ENCODE peak calls at places on chromosomes 2 and 18, in five cellular contexts. G is naive thymus-derived CD4-positive, alpha-beta T cell; M is fibroblast of mammary gland; E is K562; C is heart right ventricle. T is an unnamed sample.

GRCh38 chr2:169493360-169493759 is 14.1 kb downstream of the BBS5 start:
- DNase-seq in G (no peak), M (no peak), E (no peak), C (no peak), T (no peak)

GRCh38 chr2:173240083-173240482 is 114.6 kb upstream of the CDCA7 start:
- DNase-seq in G (no peak), M (no peak), E (no peak), C (no peak), T (no peak)

GRCh38 chr2:67522154-67522553 is 125.0 kb downstream of the ETAA1 start:
- DNase-seq in G (no peak), M (no peak), E (no peak), C (no peak), T (no peak)

GRCh38 chr2:39778775-39779751 is at the start of gene THUMPD2:
- DNase-seq in G (peak; percentile 45), M (peak; percentile 63), E (peak; percentile 82), C (peak; percentile 81), T (peak; percentile 65)

GRCh38 chr2:240811346-240812300 is 8.4 kb downstream of the KIF1A start:
- DNase-seq in G (no peak), M (no peak), E (no peak), C (no peak), T (no peak)

GRCh38 chr2:217822296-217823252 is 180.2 kb downstream of the TNS1 start:
- DNase-seq in G (no peak), M (no peak), E (no peak), C (no peak), T (no peak)

GRCh38 chr2:68193774-68194372 is 36.2 kb downstream of the PNO1 start:
- DNase-seq in G (no peak), M (peak; percentile 86), E (no peak), C (no peak), T (peak; percentile 66)

GRCh38 chr18:48638896-48639771 is 100.3 kb downstream of the CTIF start:
- DNase-seq in G (no peak), M (no peak), E (no peak), C (no peak), T (no peak)

GRCh38 chr2:217356795-217357194 is 496.9 kb upstream of the TNP1 start:
- DNase-seq in G (no peak), M (no peak), E (no peak), C (no peak), T (no peak)

GRCh38 chr2:122163596-122163995 is 408.1 kb downstream of the TSN start:
- DNase-seq in G (no peak), M (no peak), E (no peak), C (no peak), T (no peak)

GRCh38 chr18:57668021-57668420 is 46.4 kb upstream of the NARS1 start:
- DNase-seq in G (no peak), M (no peak), E (peak; percentile 23), C (no peak), T (no peak)

GRCh38 chr18:49922228-49922627 is 108.9 kb upstream of the ACAA2 start:
- DNase-seq in G (no peak), M (no peak), E (no peak), C (no peak), T (no peak)

GRCh38 chr2:206163251-206163880 is 3.7 kb downstream of the EEF1B2 start:
- DNase-seq in G (no peak), M (peak; percentile 11), E (no peak), C (no peak), T (no peak)

GRCh38 chr2:239106314-239106908 is 258.5 kb downstream of the TWIST2 start:
- DNase-seq in G (no peak), M (peak; percentile 65), E (peak; percentile 34), C (peak; percentile 44), T (peak; percentile 48)

GRCh38 chr18:2882201-2882600 is 35.4 kb downstream of the EMILIN2 start:
- DNase-seq in G (no peak), M (no peak), E (no peak), C (no peak), T (no peak)

GRCh38 chr2:150450765-150451164 is 36.7 kb downstream of the RND3 start:
- DNase-seq in G (no peak), M (peak; percentile 42), E (no peak), C (no peak), T (no peak)

GRCh38 chr18:22822024-22822423 is 111.1 kb upstream of the RBBP8 start:
- DNase-seq in G (no peak), M (peak; percentile 59), E (no peak), C (no peak), T (peak; percentile 90)

GRCh38 chr2:45154144-45154543 is 144.9 kb upstream of the SIX2 start:
- DNase-seq in G (no peak), M (no peak), E (no peak), C (no peak), T (no peak)

GRCh38 chr18:41073372-41073954 is 881.6 kb upstream of the PIK3C3 start:
- DNase-seq in G (no peak), M (peak; percentile 62), E (no peak), C (no peak), T (peak; percentile 85)

GRCh38 chr2:96859681-96860064 is 1.9 kb upstream of the ANKRD39 start:
- DNase-seq in G (no peak), M (no peak), E (no peak), C (no peak), T (no peak)

GRCh38 chr2:176002684-176003225 is 688 bp upstream of the LNPK start:
- DNase-seq in G (no peak), M (peak; percentile 47), E (peak; percentile 58), C (no peak), T (peak; percentile 36)

GRCh38 chr18:29616885-29617284 is 1425.7 kb downstream of the DSC3 start:
- DNase-seq in G (no peak), M (no peak), E (no peak), C (no peak), T (no peak)

GRCh38 chr2:25283921-25284320 is 57.8 kb downstream of the DNMT3A start:
- DNase-seq in G (no peak), M (no peak), E (no peak), C (no peak), T (no peak)

GRCh38 chr2:228700638-228701037 is 519.2 kb upstream of the SPHKAP start:
- DNase-seq in G (no peak), M (peak; percentile 75), E (no peak), C (no peak), T (peak; percentile 87)

GRCh38 chr2:144015655-144016245 is 504.2 kb downstream of the ZEB2 start:
- DNase-seq in G (no peak), M (peak; percentile 95), E (no peak), C (no peak), T (peak; percentile 85)

GRCh38 chr2:226985227-226985946 is 149.5 kb downstream of the RHBDD1 start:
- DNase-seq in G (peak; percentile 35), M (peak; percentile 83), E (peak; percentile 25), C (no peak), T (peak; percentile 80)

DNA sequence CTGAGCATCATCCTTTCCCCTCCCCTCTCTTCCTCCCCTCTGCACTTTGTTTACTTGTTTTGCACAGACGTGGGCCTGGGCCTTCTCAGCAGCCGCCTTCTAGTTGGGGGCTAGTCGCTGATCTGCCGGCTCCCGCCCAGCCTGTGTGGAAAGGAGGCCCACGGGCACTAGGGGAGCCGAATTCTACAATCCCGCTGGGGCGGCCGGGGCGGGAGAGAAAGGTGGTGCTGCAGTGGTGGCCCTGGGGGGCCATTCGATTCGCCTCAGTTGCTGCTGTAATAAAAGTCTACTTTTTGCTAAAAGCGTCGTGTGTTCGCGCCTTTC is 261 bp upstream of the KRTCAP3 start:
- DNase-seq in G (no peak), M (no peak), E (no peak), C (no peak), T (no peak)
- H3K4me3 ChIP-seq in G (no peak overlapping the region), M (no peak overlapping the region), E (no peak overlapping the region), C (no peak overlapping the region), T (no peak overlapping the region)

GRCh38 chr2:178325268-178325667 is 125.7 kb downstream of the PRKRA start:
- DNase-seq in G (no peak), M (no peak), E (no peak), C (no peak), T (no peak)

GRCh38 chr2:178322068-178322467 is 127.8 kb downstream of the OSBPL6 start:
- DNase-seq in G (no peak), M (no peak), E (no peak), C (no peak), T (no peak)

GRCh38 chr2:178328037-178328436 is 122.9 kb downstream of the PRKRA start:
- DNase-seq in G (no peak), M (peak; percentile 49), E (no peak), C (no peak), T (peak; percentile 67)

GRCh38 chr2:178327516-178327915 is 123.5 kb downstream of the PRKRA start:
- DNase-seq in G (no peak), M (no peak), E (no peak), C (no peak), T (peak; percentile 28)

GRCh38 chr2:178324072-178324471 is 126.9 kb downstream of the PRKRA start:
- DNase-seq in G (no peak), M (no peak), E (no peak), C (no peak), T (no peak)
- H3K4me3 ChIP-seq in G (no peak overlapping the region), M (no peak overlapping the region), E (no peak overlapping the region), C (no peak overlapping the region), T (no peak overlapping the region)

GRCh38 chr18:72544092-72544886 is at the start of gene CBLN2:
- DNase-seq in G (no peak), M (peak; percentile 51), E (peak; percentile 31), C (peak; percentile 22), T (peak; percentile 76)
- H3K4me3 ChIP-seq in G (no peak within 1 kb of the TSS), M (no peak within 1 kb of the TSS), E (no peak within 1 kb of the TSS), C (peak within 1 kb of the TSS; percentile 2), T (peak within 1 kb of the TSS; percentile 31)

GRCh38 chr18:61995547-61996062 is 102.8 kb upstream of the RNF152 start:
- DNase-seq in G (no peak), M (no peak), E (no peak), C (no peak), T (no peak)

GRCh38 chr18:61993831-61994230 is 101.0 kb upstream of the RNF152 start:
- DNase-seq in G (no peak), M (peak; percentile 30), E (no peak), C (no peak), T (no peak)

GRCh38 chr18:61998957-61999356 is 106.2 kb upstream of the RNF152 start:
- DNase-seq in G (no peak), M (peak; percentile 87), E (no peak), C (no peak), T (peak; percentile 78)

GRCh38 chr18:62001396-62001795 is 108.6 kb upstream of the RNF152 start:
- DNase-seq in G (no peak), M (no peak), E (no peak), C (no peak), T (no peak)

DNA sequence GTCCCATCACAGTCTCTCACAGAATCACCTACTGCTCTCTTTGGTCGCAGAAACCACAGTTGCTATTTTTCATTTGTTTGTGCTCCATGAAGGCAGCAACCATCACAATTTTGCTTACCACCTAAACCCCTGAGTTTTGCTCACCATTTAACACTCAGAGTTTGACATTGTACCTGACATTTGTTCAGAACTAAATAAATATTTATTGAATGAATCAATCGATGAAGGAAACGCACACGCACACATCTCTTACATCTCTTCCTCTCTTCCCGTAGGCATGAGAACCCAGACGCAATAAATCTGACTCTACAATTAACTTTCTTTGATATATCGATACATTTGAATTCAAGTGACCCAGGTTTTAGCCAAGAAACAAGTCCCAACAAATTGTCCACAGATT is 105.5 kb upstream of the RNF152 start:
- DNase-seq in G (no peak), M (no peak), E (no peak), C (no peak), T (no peak)
- H3K4me3 ChIP-seq in G (no peak overlapping the region), M (no peak overlapping the region), E (no peak overlapping the region), C (no peak overlapping the region), T (no peak overlapping the region)